ENCODE peak calls at places on chromosome 6, in five cellular contexts. One of them, this sample, is unnamed.

GRCh38 chr6:129542705-129543104 is 167.3 kb downstream of the ARHGAP18 start:
- DNase-seq in cardiac fibroblast: no peak
- DNase-seq in neural progenitor cell: no peak
- DNase-seq in adrenal gland: no peak
- DNase-seq in upper lobe of right lung: no peak
- DNase-seq in this sample: no peak

GRCh38 chr6:23316131-23316530 is 746.8 kb downstream of the HDGFL1 start:
- DNase-seq in neural progenitor cell: no peak
- DNase-seq in upper lobe of right lung: no peak
- DNase-seq in adrenal gland: no peak
- DNase-seq in cardiac fibroblast: peak; percentile 28
- DNase-seq in this sample: no peak

GRCh38 chr6:164039954-164040375 is 625.4 kb downstream of the QKI start:
- DNase-seq in upper lobe of right lung: peak; percentile 76
- DNase-seq in neural progenitor cell: no peak
- DNase-seq in cardiac fibroblast: peak; percentile 73
- DNase-seq in adrenal gland: no peak
- DNase-seq in this sample: peak; percentile 27

GRCh38 chr6:153162172-153162571 is 31.1 kb upstream of the RGS17 start:
- DNase-seq in adrenal gland: no peak
- DNase-seq in upper lobe of right lung: no peak
- DNase-seq in neural progenitor cell: no peak
- DNase-seq in cardiac fibroblast: peak; percentile 11
- DNase-seq in this sample: no peak

GRCh38 chr6:44086931-44087574 is 40.2 kb downstream of the MRPL14 start:
- DNase-seq in cardiac fibroblast: peak; percentile 52
- DNase-seq in upper lobe of right lung: peak; percentile 82
- DNase-seq in neural progenitor cell: no peak
- DNase-seq in adrenal gland: peak; percentile 96
- DNase-seq in this sample: peak; percentile 88

GRCh38 chr6:110567957-110568696 is 91.7 kb upstream of the SLC22A16 start:
- DNase-seq in upper lobe of right lung: no peak
- DNase-seq in cardiac fibroblast: no peak
- DNase-seq in adrenal gland: no peak
- DNase-seq in neural progenitor cell: no peak
- DNase-seq in this sample: no peak

GRCh38 chr6:2021713-2022125 is 223.7 kb downstream of the GMDS start:
- DNase-seq in upper lobe of right lung: peak; percentile 68
- DNase-seq in adrenal gland: peak; percentile 43
- DNase-seq in neural progenitor cell: peak; percentile 33
- DNase-seq in cardiac fibroblast: peak; percentile 76
- DNase-seq in this sample: peak; percentile 71

GRCh38 chr6:85015396-85015990 is 251.1 kb upstream of the TBX18 start:
- DNase-seq in adrenal gland: peak; percentile 32
- DNase-seq in cardiac fibroblast: peak; percentile 86
- DNase-seq in upper lobe of right lung: peak; percentile 69
- DNase-seq in neural progenitor cell: peak; percentile 85
- DNase-seq in this sample: peak; percentile 28

GRCh38 chr6:78917788-78918187 is 50.4 kb downstream of the IRAK1BP1 start:
- DNase-seq in cardiac fibroblast: no peak
- DNase-seq in neural progenitor cell: no peak
- DNase-seq in upper lobe of right lung: no peak
- DNase-seq in adrenal gland: no peak
- DNase-seq in this sample: no peak

GRCh38 chr6:17589402-17590116 is 10.5 kb upstream of the FAM8A1 start:
- DNase-seq in cardiac fibroblast: peak; percentile 68
- DNase-seq in upper lobe of right lung: no peak
- DNase-seq in adrenal gland: peak; percentile 13
- DNase-seq in neural progenitor cell: peak; percentile 11
- DNase-seq in this sample: no peak

GRCh38 chr6:53924277-53924676 is 129.5 kb downstream of the LRRC1 start:
- DNase-seq in upper lobe of right lung: no peak
- DNase-seq in cardiac fibroblast: no peak
- DNase-seq in neural progenitor cell: no peak
- DNase-seq in adrenal gland: no peak
- DNase-seq in this sample: no peak

GRCh38 chr6:18214003-18214402 is 50.3 kb downstream of the DEK start:
- DNase-seq in adrenal gland: no peak
- DNase-seq in neural progenitor cell: no peak
- DNase-seq in cardiac fibroblast: no peak
- DNase-seq in upper lobe of right lung: no peak
- DNase-seq in this sample: no peak

GRCh38 chr6:122005661-122006060 is 393.8 kb upstream of the HSF2 start:
- DNase-seq in neural progenitor cell: no peak
- DNase-seq in cardiac fibroblast: no peak
- DNase-seq in upper lobe of right lung: no peak
- DNase-seq in adrenal gland: no peak
- DNase-seq in this sample: no peak

GRCh38 chr6:162538643-162539064 is 188.9 kb downstream of the PRKN start:
- DNase-seq in neural progenitor cell: no peak
- DNase-seq in adrenal gland: no peak
- DNase-seq in upper lobe of right lung: no peak
- DNase-seq in cardiac fibroblast: peak; percentile 15
- DNase-seq in this sample: peak; percentile 35

GRCh38 chr6:118748311-118749062 is 97.1 kb upstream of the CEP85L start:
- DNase-seq in neural progenitor cell: peak; percentile 26
- DNase-seq in upper lobe of right lung: peak; percentile 65
- DNase-seq in cardiac fibroblast: no peak
- DNase-seq in adrenal gland: peak; percentile 82
- DNase-seq in this sample: peak; percentile 85

GRCh38 chr6:170160031-170160627 is 130.7 kb downstream of the DLL1 start:
- DNase-seq in upper lobe of right lung: no peak
- DNase-seq in cardiac fibroblast: no peak
- DNase-seq in adrenal gland: no peak
- DNase-seq in neural progenitor cell: no peak
- DNase-seq in this sample: no peak

GRCh38 chr6:25316626-25317025 is 37.5 kb downstream of the CARMIL1 start:
- DNase-seq in cardiac fibroblast: no peak
- DNase-seq in neural progenitor cell: peak; percentile 54
- DNase-seq in adrenal gland: no peak
- DNase-seq in upper lobe of right lung: no peak
- DNase-seq in this sample: no peak

GRCh38 chr6:110398778-110399177 is 16.6 kb downstream of the DDO start:
- DNase-seq in neural progenitor cell: no peak
- DNase-seq in cardiac fibroblast: peak; percentile 23
- DNase-seq in upper lobe of right lung: no peak
- DNase-seq in adrenal gland: no peak
- DNase-seq in this sample: no peak

GRCh38 chr6:35663447-35664235 is 25.1 kb downstream of the FKBP5 start:
- DNase-seq in upper lobe of right lung: no peak
- DNase-seq in adrenal gland: no peak
- DNase-seq in cardiac fibroblast: peak; percentile 70
- DNase-seq in neural progenitor cell: peak; percentile 18
- DNase-seq in this sample: no peak

GRCh38 chr6:87623248-87623647 is 33.3 kb downstream of the ORC3 start:
- DNase-seq in cardiac fibroblast: peak; percentile 67
- DNase-seq in adrenal gland: no peak
- DNase-seq in upper lobe of right lung: no peak
- DNase-seq in neural progenitor cell: no peak
- DNase-seq in this sample: no peak

GRCh38 chr6:52594216-52594615 is 17.4 kb upstream of the TRAM2 start:
- DNase-seq in neural progenitor cell: no peak
- DNase-seq in cardiac fibroblast: no peak
- DNase-seq in adrenal gland: no peak
- DNase-seq in upper lobe of right lung: no peak
- DNase-seq in this sample: no peak

GRCh38 chr6:132289761-132290160 is 111.5 kb downstream of the MOXD1 start:
- DNase-seq in neural progenitor cell: no peak
- DNase-seq in upper lobe of right lung: no peak
- DNase-seq in adrenal gland: no peak
- DNase-seq in cardiac fibroblast: no peak
- DNase-seq in this sample: no peak

GRCh38 chr6:119829006-119829405 is 479.4 kb upstream of the MAN1A1 start:
- DNase-seq in upper lobe of right lung: no peak
- DNase-seq in cardiac fibroblast: no peak
- DNase-seq in adrenal gland: no peak
- DNase-seq in neural progenitor cell: no peak
- DNase-seq in this sample: no peak

GRCh38 chr6:121837545-121838229 is 402.2 kb downstream of the GJA1 start:
- DNase-seq in upper lobe of right lung: no peak
- DNase-seq in adrenal gland: no peak
- DNase-seq in neural progenitor cell: no peak
- DNase-seq in cardiac fibroblast: no peak
- DNase-seq in this sample: no peak

GRCh38 chr6:124482071-124482491 is 480.2 kb upstream of the RNF217 start:
- DNase-seq in cardiac fibroblast: no peak
- DNase-seq in upper lobe of right lung: no peak
- DNase-seq in neural progenitor cell: no peak
- DNase-seq in adrenal gland: no peak
- DNase-seq in this sample: no peak
- H3K4me3 ChIP-seq in cardiac fibroblast: no peak overlapping the region
- H3K4me3 ChIP-seq in upper lobe of right lung: no peak overlapping the region
- H3K4me3 ChIP-seq in neural progenitor cell: no peak overlapping the region
- H3K4me3 ChIP-seq in adrenal gland: no peak overlapping the region
- H3K4me3 ChIP-seq in this sample: no peak overlapping the region

DNA sequence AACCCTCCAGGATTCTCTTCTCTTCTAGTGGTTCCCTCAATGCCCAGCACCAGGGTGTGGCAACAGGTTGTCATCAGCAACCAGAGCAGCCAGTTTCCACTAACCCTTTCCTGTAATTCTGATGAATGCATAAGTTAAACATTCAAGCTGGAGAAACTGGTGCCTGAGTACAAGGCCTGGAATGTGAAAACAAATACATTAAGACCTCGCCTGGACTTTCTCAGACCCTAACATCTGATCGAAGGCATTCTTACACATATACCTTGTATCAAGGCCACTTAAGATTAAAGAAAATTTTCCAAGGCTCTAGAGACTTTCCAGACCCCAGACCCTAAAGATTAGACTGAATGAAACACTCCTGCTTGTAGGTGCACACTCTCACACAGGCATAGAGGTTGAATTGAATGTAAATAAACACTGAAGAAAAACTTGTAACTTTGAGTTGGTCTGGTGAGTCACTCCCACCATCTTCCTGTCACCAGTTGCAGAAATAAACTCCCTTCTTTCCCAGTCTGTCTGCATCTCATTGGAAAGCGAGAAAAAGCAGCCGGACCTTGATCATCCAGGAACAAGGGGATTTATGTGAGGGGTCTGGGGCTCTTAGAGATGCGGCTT is 9.0 kb downstream of the LRP11 start:
- DNase-seq in neural progenitor cell: no peak
- DNase-seq in cardiac fibroblast: peak; percentile 73
- DNase-seq in adrenal gland: no peak
- DNase-seq in upper lobe of right lung: no peak
- DNase-seq in this sample: no peak
- H3K4me3 ChIP-seq in neural progenitor cell: no peak overlapping the region
- H3K4me3 ChIP-seq in cardiac fibroblast: peak overlapping the region; percentile 2
- H3K4me3 ChIP-seq in adrenal gland: no peak overlapping the region
- H3K4me3 ChIP-seq in upper lobe of right lung: no peak overlapping the region
- H3K4me3 ChIP-seq in this sample: no peak overlapping the region

DNA sequence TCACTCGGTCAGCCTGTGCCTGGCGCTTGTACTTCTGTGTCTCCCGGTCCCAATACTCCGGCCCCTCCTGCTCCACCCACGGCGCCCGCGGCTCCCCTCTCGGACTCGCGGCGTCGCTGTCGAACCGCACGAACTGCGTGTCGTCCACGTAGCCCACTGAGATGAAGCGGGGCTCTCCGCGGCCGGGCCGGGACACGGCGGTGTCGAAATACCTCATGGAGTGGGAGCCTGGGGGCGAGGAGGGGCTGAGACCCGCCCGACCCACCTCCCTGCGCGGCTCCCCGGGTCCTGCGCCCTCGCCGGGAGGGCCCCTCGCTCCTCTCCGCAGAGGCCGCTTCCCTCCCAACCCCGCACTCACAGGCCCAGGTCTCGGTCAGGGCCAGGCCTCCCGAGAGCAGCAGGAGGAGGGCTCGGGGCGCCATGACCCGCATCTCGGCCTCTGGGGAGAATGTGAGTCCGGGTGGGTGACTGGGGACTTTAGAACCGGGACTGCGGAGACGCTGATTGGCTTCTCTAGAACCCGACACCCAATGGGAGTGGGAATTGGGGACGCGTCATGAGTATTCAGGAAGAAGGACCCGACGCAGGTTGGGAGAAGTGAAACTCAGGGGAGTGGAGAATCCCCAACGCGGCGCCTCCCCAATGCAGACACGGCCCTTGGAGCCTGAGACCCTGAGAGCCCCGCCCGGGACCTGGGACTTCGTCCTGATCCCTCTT is at the start of gene HLA-C:
- DNase-seq in cardiac fibroblast: peak; percentile 95
- DNase-seq in adrenal gland: peak; percentile 96
- DNase-seq in neural progenitor cell: peak; percentile 95
- DNase-seq in upper lobe of right lung: peak; percentile 88
- DNase-seq in this sample: peak; percentile 91
- H3K4me3 ChIP-seq in cardiac fibroblast: peak within 1 kb of the TSS; percentile 68
- H3K4me3 ChIP-seq in adrenal gland: peak within 1 kb of the TSS; percentile 22
- H3K4me3 ChIP-seq in neural progenitor cell: peak within 1 kb of the TSS; percentile 68
- H3K4me3 ChIP-seq in upper lobe of right lung: peak within 1 kb of the TSS; percentile 66
- H3K4me3 ChIP-seq in this sample: peak within 1 kb of the TSS; percentile 87

GRCh38 chr6:22145823-22146379 is 150.9 kb downstream of the PRL start:
- DNase-seq in neural progenitor cell: no peak
- DNase-seq in adrenal gland: peak; percentile 19
- DNase-seq in upper lobe of right lung: no peak
- DNase-seq in cardiac fibroblast: peak; percentile 74
- DNase-seq in this sample: no peak

GRCh38 chr6:22147469-22147815 is 149.4 kb downstream of the PRL start:
- DNase-seq in upper lobe of right lung: no peak
- DNase-seq in cardiac fibroblast: no peak
- DNase-seq in neural progenitor cell: no peak
- DNase-seq in adrenal gland: no peak
- DNase-seq in this sample: no peak

GRCh38 chr6:22145294-22145693 is 151.5 kb downstream of the PRL start:
- DNase-seq in cardiac fibroblast: no peak
- DNase-seq in adrenal gland: no peak
- DNase-seq in upper lobe of right lung: no peak
- DNase-seq in neural progenitor cell: no peak
- DNase-seq in this sample: no peak

GRCh38 chr6:22147983-22148797 is 148.6 kb downstream of the PRL start:
- DNase-seq in adrenal gland: peak; percentile 49
- DNase-seq in upper lobe of right lung: no peak
- DNase-seq in cardiac fibroblast: peak; percentile 72
- DNase-seq in neural progenitor cell: peak; percentile 31
- DNase-seq in this sample: no peak

DNA sequence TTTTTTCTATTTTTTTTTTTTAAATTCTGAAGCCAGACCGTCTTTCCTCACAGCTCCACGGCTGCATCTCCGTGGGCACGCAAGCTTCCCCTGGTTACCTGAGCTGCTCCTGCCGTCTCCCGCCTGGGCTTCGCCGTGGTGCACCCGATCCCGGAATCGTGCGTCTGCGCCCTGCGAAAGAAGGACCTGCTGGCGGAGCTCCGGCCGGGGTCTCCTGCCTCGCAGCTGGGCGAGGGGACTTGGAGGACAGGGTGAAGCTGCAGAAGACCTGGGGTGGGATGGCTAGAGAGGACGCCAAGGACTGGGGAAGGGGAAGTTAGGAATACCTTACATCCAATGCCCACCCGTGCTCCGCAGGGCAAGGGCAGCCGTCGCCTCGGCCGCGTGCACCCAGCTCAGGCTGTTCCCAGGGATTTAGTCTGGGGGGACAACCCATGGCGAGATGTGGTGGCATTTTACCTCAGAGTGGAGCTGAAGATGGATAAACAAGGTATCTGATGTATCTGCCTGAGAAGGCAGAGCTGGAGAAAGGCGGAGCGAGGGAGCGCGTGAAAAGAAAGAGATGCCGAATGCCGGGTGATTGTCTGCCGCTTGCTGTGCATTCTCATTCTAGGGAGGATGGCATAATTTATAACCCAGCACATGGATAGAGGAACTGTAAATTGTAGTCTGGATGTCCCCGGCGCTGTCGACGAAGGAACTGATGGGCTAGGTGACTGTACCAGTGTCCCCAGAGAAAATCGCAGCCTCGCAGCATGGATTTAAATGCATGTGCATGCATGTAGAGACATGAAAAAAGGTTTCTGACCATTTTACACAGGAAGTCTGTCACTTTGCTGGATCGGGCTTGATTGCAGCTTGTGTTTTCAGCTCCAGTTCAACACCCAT is 150.0 kb downstream of the PRL start:
- DNase-seq in cardiac fibroblast: peak; percentile 21
- DNase-seq in adrenal gland: no peak
- DNase-seq in upper lobe of right lung: no peak
- DNase-seq in neural progenitor cell: no peak
- DNase-seq in this sample: no peak
- H3K4me3 ChIP-seq in cardiac fibroblast: no peak overlapping the region
- H3K4me3 ChIP-seq in adrenal gland: no peak overlapping the region
- H3K4me3 ChIP-seq in upper lobe of right lung: peak overlapping the region; percentile 19
- H3K4me3 ChIP-seq in neural progenitor cell: no peak overlapping the region
- H3K4me3 ChIP-seq in this sample: peak overlapping the region; percentile 66

This sample was measured in psoas muscle.